ENCODE peak calls at places on chromosomes 2 and 18, in five cellular contexts. G is pancreas, I is HCT116, T is left ventricle myocardium inferior, L is ovary. W is an unnamed sample. For H3K4me1, the result is how much of the 10 kb centered on the place peaks cover.

GRCh38 chr2:37670378-37671012 is 947 bp downstream of the CDC42EP3 start:
- DNase-seq in T (no peak), L (no peak), G (no peak), I (no peak), W (no peak)

GRCh38 chr2:127526940-127527804 is 883 bp upstream of the IWS1 start:
- DNase-seq in G (no peak), I (peak), L (no peak), T (no peak), W (no peak)

GRCh38 chr2:10499275-10499907 is 51.3 kb upstream of the ODC1 start:
- DNase-seq in T (no peak), G (peak), I (no peak), L (no peak), W (peak)

GRCh38 chr2:27708666-27709065 is 45.0 kb downstream of the SLC4A1AP start:
- DNase-seq in I (no peak), L (no peak), T (no peak), G (no peak), W (no peak)

GRCh38 chr2:184363213-184363612 is 235.1 kb upstream of the ZNF804A start:
- DNase-seq in I (peak), L (no peak), T (no peak), G (no peak), W (no peak)

GRCh38 chr2:180450841-180451240 is 443.7 kb upstream of the CWC22 start:
- DNase-seq in L (no peak), G (no peak), T (no peak), I (no peak), W (no peak)

GRCh38 chr2:26848336-26849055 is 564 bp downstream of the DPYSL5 start:
- DNase-seq in T (no peak), L (no peak), G (no peak), I (no peak), W (no peak)

GRCh38 chr2:2827237-2827636 is 496.2 kb upstream of the MYT1L start:
- DNase-seq in G (no peak), L (no peak), T (no peak), I (no peak), W (peak)

GRCh38 chr2:55010149-55010591 is 40.1 kb downstream of the RTN4 start:
- DNase-seq in T (no peak), L (no peak), G (peak), I (no peak), W (peak)

GRCh38 chr18:5298156-5298852 is 2.8 kb upstream of the ZBTB14 start:
- DNase-seq in L (peak), G (no peak), I (no peak), T (no peak), W (no peak)

GRCh38 chr18:28114472-28114871 is 62.5 kb downstream of the CDH2 start:
- DNase-seq in G (no peak), L (no peak), I (no peak), T (no peak), W (no peak)

GRCh38 chr2:295081-295480 is 7.2 kb upstream of the ALKAL2 start:
- DNase-seq in T (no peak), G (no peak), L (no peak), I (no peak), W (no peak)

GRCh38 chr2:68888038-68888704 is 17.0 kb upstream of the BMP10 start:
- DNase-seq in G (no peak), I (no peak), T (no peak), L (no peak), W (no peak)

GRCh38 chr2:48448274-48449061 is 81.5 kb upstream of the STON1 start:
- DNase-seq in T (no peak), G (no peak), I (no peak), L (no peak), W (no peak)

GRCh38 chr2:98445167-98445522 is 487 bp downstream of the INPP4A start:
- DNase-seq in L (no peak), G (no peak), I (no peak), T (no peak), W (peak)

GRCh38 chr2:72605836-72606442 is 219.9 kb downstream of the EXOC6B start:
- DNase-seq in L (no peak), T (no peak), G (no peak), I (no peak), W (no peak)

GRCh38 chr2:113240150-113240914 is 38.4 kb downstream of the PAX8 start:
- DNase-seq in I (peak), G (peak), T (peak), L (peak), W (peak)

DNA sequence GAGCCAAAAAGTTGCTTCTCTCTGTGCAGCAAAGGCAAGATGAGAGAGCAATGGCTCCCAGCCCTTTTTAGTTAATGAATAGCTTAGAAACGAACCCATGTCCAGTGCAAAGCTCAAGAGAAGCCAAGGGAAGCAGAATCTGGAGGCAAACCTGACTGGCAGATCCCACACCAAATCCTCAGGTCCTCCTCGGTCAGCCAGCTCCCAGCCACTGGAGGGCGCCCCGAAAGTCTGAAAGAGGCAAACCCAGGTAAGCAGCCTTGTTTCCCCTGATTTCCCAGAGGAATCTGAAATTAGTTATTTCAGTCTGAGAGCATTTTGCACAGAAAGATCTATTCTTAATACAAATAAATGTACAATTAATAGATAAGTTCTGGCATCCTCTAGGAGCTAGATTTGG is 71.3 kb upstream of the PID1 start:
- DNase-seq in G (no peak), L (peak), T (peak), I (peak), W (no peak)
- TF ChIP-seq CTCF in G (no peak), L (peak), T (peak), I (peak), W (peak)

GRCh38 chr2:63057249-63058148 is 6.9 kb downstream of the OTX1 start:
- DNase-seq in G (no peak), L (no peak), T (no peak), I (no peak), W (no peak)
- H3K4me3 ChIP-seq in G (no peak), L (no peak), T (peak), I (no peak), W (no peak)

GRCh38 chr2:43223412-43224040 is 2.9 kb downstream of the ZFP36L2 start:
- DNase-seq in T (no peak), I (no peak), G (no peak), L (no peak), W (peak)
- H3K4me1 ChIP-seq in T (half or more), I (under half), G (under half), L (under half), W (under half)

DNA sequence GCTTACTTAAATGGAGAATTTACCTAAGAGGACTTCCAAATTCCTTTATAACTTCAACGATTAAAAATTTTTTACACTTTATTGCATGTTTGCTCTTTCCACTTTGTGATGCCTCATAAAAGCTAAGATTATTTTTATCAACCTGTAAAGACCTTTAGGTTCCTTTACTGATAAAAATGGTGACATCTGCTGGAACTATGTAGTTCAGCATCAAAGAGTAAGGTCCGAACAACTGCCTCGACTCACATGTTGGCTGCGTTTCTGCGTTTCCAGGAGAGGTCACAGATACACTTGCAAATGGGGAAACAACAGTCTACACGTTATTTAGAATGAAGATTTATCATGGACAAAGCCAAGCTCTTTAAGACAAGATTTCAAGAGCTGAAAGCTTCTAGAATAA is 18.8 kb upstream of the TMX3 start:
- DNase-seq in I (no peak), L (no peak), T (no peak), G (no peak), W (no peak)
- TF ChIP-seq CTCF in I (no peak), L (no peak), T (no peak), G (no peak), W (no peak)

DNA sequence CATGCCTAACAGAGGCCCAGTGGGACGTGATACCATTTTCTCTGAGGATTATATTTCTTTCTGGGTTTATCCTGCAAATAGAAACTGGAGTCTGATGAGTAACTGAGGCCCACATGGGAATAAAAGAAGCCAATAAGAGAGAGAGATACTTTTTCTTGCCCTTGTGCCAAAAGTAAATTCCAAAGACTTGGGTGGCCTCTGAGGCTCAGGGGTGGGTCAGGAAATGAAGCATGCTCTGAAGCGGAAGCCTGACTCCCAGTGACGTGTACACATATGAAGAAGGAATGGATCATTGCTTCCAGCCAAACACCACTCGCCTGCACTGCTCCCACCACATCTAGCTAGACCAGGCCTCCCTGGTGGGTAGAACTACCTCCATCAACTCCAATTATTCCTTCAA is 273.6 kb upstream of the NCKAP5 start:
- DNase-seq in L (no peak), T (no peak), I (no peak), G (no peak), W (no peak)
- H3K4me3 ChIP-seq in L (no peak), T (no peak), I (no peak), G (no peak), W (no peak)

W was measured in spleen.